ENCODE peak calls at places on chromosomes 6 and 20, in six cellular contexts. W, I, T, H, F and E are unnamed samples.

GRCh38 chr20:45419188-45420091 is 3.5 kb downstream of the PIGT start:
- DNase-seq in I (no peak), W (peak; percentile 79), H (no peak), F (peak; percentile 85), T (peak; percentile 90), E (peak; percentile 64)

GRCh38 chr6:169669889-169670288 is 31.9 kb downstream of the WDR27 start:
- DNase-seq in W (no peak), T (no peak), F (no peak), H (no peak), I (no peak), E (peak; percentile 37)

GRCh38 chr20:11329271-11329670 is 588.4 kb upstream of the BTBD3 start:
- DNase-seq in H (no peak), F (no peak), T (no peak), W (no peak), I (no peak), E (no peak)

GRCh38 chr6:159114569-159114968 is 54.6 kb upstream of the FNDC1 start:
- DNase-seq in I (no peak), T (no peak), W (no peak), H (no peak), F (no peak), E (no peak)

GRCh38 chr6:43521836-43522235 is 4.9 kb downstream of the POLR1C start:
- DNase-seq in F (no peak), T (no peak), I (no peak), W (peak; percentile 53), H (no peak), E (no peak)

GRCh38 chr20:58829531-58829941 is 21.2 kb downstream of the GNAS-AS1 start:
- DNase-seq in W (peak; percentile 57), F (peak; percentile 60), I (no peak), T (no peak), H (no peak), E (no peak)

GRCh38 chr6:35147101-35147885 is 6.2 kb upstream of the TCP11 start:
- DNase-seq in T (no peak), H (no peak), W (no peak), I (no peak), F (no peak), E (no peak)

GRCh38 chr20:34222208-34222607 is 19.0 kb upstream of the ASIP start:
- DNase-seq in I (no peak), H (no peak), T (no peak), F (no peak), W (no peak), E (no peak)

GRCh38 chr6:150320450-150320849 is 48.4 kb upstream of the IYD start:
- DNase-seq in I (no peak), T (peak; percentile 58), H (no peak), W (peak; percentile 36), F (peak; percentile 77), E (no peak)

GRCh38 chr6:15747354-15747883 is 84.6 kb upstream of the DTNBP1 start:
- DNase-seq in F (no peak), I (no peak), H (no peak), W (no peak), T (no peak), E (no peak)

GRCh38 chr6:86079938-86080337 is 437.3 kb upstream of the SYNCRIP start:
- DNase-seq in W (no peak), F (no peak), T (no peak), H (no peak), I (no peak), E (no peak)

GRCh38 chr6:39599341-39599740 is 125.9 kb downstream of the KIF6 start:
- DNase-seq in W (no peak), T (no peak), H (no peak), I (no peak), F (no peak), E (no peak)

GRCh38 chr6:96089173-96089572 is 73.4 kb downstream of the FUT9 start:
- DNase-seq in H (no peak), I (peak; percentile 13), W (no peak), F (no peak), T (peak; percentile 36), E (no peak)

GRCh38 chr6:79762370-79762769 is 131.2 kb downstream of the SH3BGRL2 start:
- DNase-seq in T (no peak), I (peak; percentile 51), W (no peak), F (no peak), H (no peak), E (no peak)

GRCh38 chr6:83505376-83505775 is 7.0 kb upstream of the PRSS35 start:
- DNase-seq in F (no peak), I (no peak), H (no peak), W (no peak), T (no peak), E (no peak)

GRCh38 chr20:46695888-46696287 is 6.6 kb upstream of the TP53RK start:
- DNase-seq in F (no peak), I (no peak), T (no peak), W (no peak), H (no peak), E (no peak)

GRCh38 chr6:129920103-129920798 is 59.1 kb upstream of the TMEM244 start:
- DNase-seq in H (no peak), W (no peak), F (no peak), I (no peak), T (no peak), E (no peak)

GRCh38 chr20:63863021-63863797 is 1.9 kb upstream of the TPD52L2 start:
- DNase-seq in T (no peak), W (no peak), H (no peak), I (no peak), F (no peak), E (no peak)

GRCh38 chr6:129730477-129731165 is 20.6 kb upstream of the ARHGAP18 start:
- DNase-seq in T (no peak), I (no peak), W (no peak), F (peak; percentile 16), H (no peak), E (no peak)

GRCh38 chr6:90484903-90485302 is 102.0 kb downstream of the MAP3K7 start:
- DNase-seq in W (no peak), H (no peak), F (no peak), I (no peak), T (no peak), E (no peak)

GRCh38 chr6:51028271-51028670 is 209.6 kb downstream of the TFAP2B start:
- DNase-seq in T (no peak), H (no peak), W (no peak), F (no peak), I (no peak), E (no peak)

GRCh38 chr6:79004239-79004638 is 73.8 kb downstream of the PHIP start:
- DNase-seq in W (no peak), I (no peak), F (no peak), T (no peak), H (no peak), E (no peak)

GRCh38 chr6:1024587-1024986 is 287.3 kb upstream of the FOXQ1 start:
- DNase-seq in H (no peak), T (no peak), I (no peak), F (peak; percentile 84), W (peak; percentile 18), E (no peak)

GRCh38 chr20:48708116-48708515 is 119.7 kb downstream of the PREX1 start:
- DNase-seq in W (no peak), F (no peak), I (no peak), T (no peak), H (peak; percentile 62), E (no peak)

GRCh38 chr6:12761376-12762115 is 45.0 kb downstream of the PHACTR1 start:
- DNase-seq in W (no peak), T (no peak), F (no peak), I (no peak), H (no peak), E (no peak)

GRCh38 chr20:7496394-7497111 is 443.7 kb downstream of the HAO1 start:
- DNase-seq in I (no peak), W (no peak), T (no peak), H (no peak), F (no peak), E (no peak)

GRCh38 chr20:44448753-44449546 is 26.7 kb upstream of the TTPAL start:
- DNase-seq in I (peak; percentile 16), F (no peak), T (no peak), H (no peak), W (no peak), E (peak; percentile 51)

GRCh38 chr6:12718025-12718424 is 1.5 kb downstream of the PHACTR1 start:
- DNase-seq in T (no peak), H (no peak), F (no peak), W (no peak), I (no peak), E (no peak)

GRCh38 chr6:11785953-11786579 is 7.5 kb upstream of the ADTRP start:
- DNase-seq in I (no peak), H (no peak), W (no peak), F (no peak), T (no peak), E (no peak)

DNA sequence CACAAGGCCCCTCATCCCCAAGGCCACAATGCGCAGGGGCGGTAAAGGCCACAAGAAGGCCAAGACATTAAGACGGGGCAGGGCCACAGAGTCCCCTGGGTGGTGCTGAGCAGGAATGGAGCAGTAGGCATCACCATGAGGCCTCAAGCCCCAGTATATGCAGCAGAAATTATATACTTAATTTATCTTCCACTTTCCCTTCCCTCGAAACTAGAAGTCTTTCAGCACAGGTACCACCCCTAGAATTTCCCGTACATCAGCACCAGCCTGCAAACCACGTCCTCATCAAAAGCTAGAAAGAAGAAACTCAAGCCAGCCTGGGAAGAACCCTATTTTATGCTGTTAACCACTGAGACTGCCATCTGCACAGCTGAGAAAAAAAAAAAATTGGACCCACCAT is 89.4 kb downstream of the PLG start:
- DNase-seq in T (no peak), F (no peak), W (no peak), H (no peak), I (peak; percentile 35), E (no peak)
- TF ChIP-seq POLR2A in T (no peak), F (no peak), W (no peak), H (no peak), I (no peak), E (no peak)

DNA sequence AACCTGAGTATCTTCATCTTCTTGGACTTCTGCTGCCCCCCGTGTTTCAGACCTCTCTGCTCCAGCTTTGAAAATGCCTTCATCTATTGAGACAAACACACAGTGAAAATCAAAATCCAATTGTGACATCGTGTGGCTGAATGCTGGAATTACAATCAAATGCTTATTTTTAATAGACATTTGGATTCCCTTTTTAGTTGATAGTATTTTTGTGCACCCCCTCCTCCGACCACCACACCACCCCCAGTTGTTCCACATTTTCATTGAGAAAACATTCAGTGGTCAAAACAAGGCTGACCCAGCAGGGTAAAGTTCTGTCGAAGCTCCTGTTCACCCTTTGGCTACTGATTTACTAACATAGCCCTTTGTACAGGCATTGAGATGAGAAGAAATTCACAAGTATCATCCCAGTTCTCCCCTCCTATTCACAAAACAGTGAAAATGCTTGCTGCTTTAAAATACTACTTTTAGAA is 79.0 kb downstream of the NRSN1 start:
- DNase-seq in W (no peak), F (no peak), I (peak; percentile 28), T (no peak), H (no peak), E (no peak)
- TF ChIP-seq CTCF in W (peak; percentile 48), F (peak; percentile 63), I (peak; percentile 42), T (no peak), H (peak; percentile 32), E (peak; percentile 58)

GRCh38 chr20:16922834-16923233 is 174.7 kb downstream of the OTOR start:
- DNase-seq in H (no peak), I (no peak), F (no peak), T (no peak), W (no peak), E (no peak)
- H3K27ac ChIP-seq in H (no peak overlapping the region), I (no peak overlapping the region), F (no peak overlapping the region), T (no peak overlapping the region), W (no peak overlapping the region), E (no peak overlapping the region)

DNA sequence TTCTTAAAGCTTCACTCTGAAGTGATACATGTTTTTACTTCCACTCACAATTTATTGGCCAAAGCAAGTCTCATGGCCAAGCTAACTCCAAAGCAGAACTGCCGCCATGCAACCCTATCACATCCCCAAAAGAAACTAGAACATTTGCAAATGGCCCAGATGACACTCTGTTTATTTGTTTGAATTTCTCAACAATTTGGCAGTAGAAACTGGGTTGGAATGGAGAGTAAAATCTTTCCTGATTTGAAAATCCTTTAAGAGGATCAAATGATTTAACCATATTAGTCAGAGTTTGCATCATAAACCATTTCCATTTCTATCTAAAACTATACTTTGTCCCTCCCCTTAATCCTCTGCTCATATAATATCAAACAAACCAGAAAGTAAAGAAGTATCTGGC is 39.1 kb upstream of the E2F3 start:
- DNase-seq in I (no peak), H (no peak), T (no peak), F (no peak), W (no peak), E (no peak)
- TF ChIP-seq POLR2A in I (no peak), H (no peak), T (no peak), F (no peak), W (no peak), E (no peak)